ENCODE peak calls at places on chromosomes 13 and 19, in seven cellular contexts. Q is GOT3; E is Kasumi-1; G is activated naive CD8-positive, alpha-beta T cell treated with anti-CD3 and anti-CD28 coated beads for 36 hours; A is stimulated activated CD8-positive, alpha-beta memory T cell treated with anti-CD3 and anti-CD28 coated beads, Interleukin-4, amount 100 ng/mL, for 24 hours; K is anterior cingulate cortex; R is AML-193. U is an unnamed sample.

GRCh38 chr19:48481846-48482639 is 12.9 kb downstream of the CYTH2 start:
- DNase-seq in R (no peak), E (no peak), G (no peak), Q (no peak), K (no peak), A (no peak), U (no peak)

GRCh38 chr13:110062777-110063442 is 244.0 kb downstream of the COL4A1 start:
- DNase-seq in E (no peak), K (no peak), G (no peak), Q (no peak), R (no peak), A (no peak), U (no peak)

GRCh38 chr19:2416321-2417097 is 10.9 kb downstream of the TIMM13 start:
- DNase-seq in A (no peak), R (no peak), G (no peak), Q (no peak), E (no peak), K (no peak), U (no peak)

GRCh38 chr13:40058757-40059236 is 403.3 kb downstream of the COG6 start:
- DNase-seq in G (no peak), K (no peak), E (no peak), Q (no peak), R (no peak), A (no peak), U (no peak)

GRCh38 chr19:57351867-57352266 is 796 bp downstream of the ZNF304 start:
- DNase-seq in G (peak; percentile 3), E (no peak), A (no peak), K (no peak), Q (no peak), R (no peak), U (no peak)

GRCh38 chr19:45716314-45717130 is 14.2 kb downstream of the FBXO46 start:
- DNase-seq in A (no peak), G (no peak), E (peak; percentile 57), Q (no peak), R (peak; percentile 36), K (peak; percentile 40), U (no peak)

GRCh38 chr13:95325485-95325884 is 24.2 kb upstream of the ABCC4 start:
- DNase-seq in G (no peak), A (no peak), E (no peak), R (no peak), Q (no peak), K (no peak), U (no peak)

GRCh38 chr13:111474136-111475002 is 153.9 kb downstream of the TEX29 start:
- DNase-seq in G (no peak), E (peak; percentile 77), R (peak; percentile 38), Q (no peak), A (no peak), K (no peak), U (no peak)

GRCh38 chr19:4636151-4636717 is 3.1 kb upstream of the TNFAIP8L1 start:
- DNase-seq in A (peak; percentile 65), R (peak; percentile 26), G (peak; percentile 82), K (no peak), Q (no peak), E (peak; percentile 45), U (no peak)

GRCh38 chr19:49437231-49437630 is 4.1 kb downstream of the SLC17A7 start:
- DNase-seq in E (no peak), Q (no peak), G (no peak), K (peak; percentile 44), A (no peak), R (no peak), U (peak; percentile 33)

GRCh38 chr19:869245-870177 is 10.0 kb downstream of the CFD start:
- DNase-seq in R (no peak), K (no peak), G (no peak), Q (no peak), A (no peak), E (peak; percentile 28), U (no peak)

GRCh38 chr19:1355258-1355973 is 28.3 kb upstream of the NDUFS7 start:
- DNase-seq in A (no peak), E (peak; percentile 43), K (peak; percentile 69), R (no peak), G (no peak), Q (no peak), U (no peak)

GRCh38 chr19:47047931-47048399 is 459 bp downstream of the TMEM160 start:
- DNase-seq in E (peak; percentile 96), K (peak; percentile 87), Q (peak; percentile 69), A (peak; percentile 62), G (peak; percentile 82), R (peak; percentile 72), U (peak; percentile 85)

GRCh38 chr13:26132756-26133155 is 80.9 kb upstream of the SHISA2 start:
- DNase-seq in Q (no peak), R (no peak), A (no peak), K (no peak), E (no peak), G (no peak), U (no peak)

GRCh38 chr13:60654405-60654804 is 257.4 kb downstream of the TDRD3 start:
- DNase-seq in G (no peak), R (no peak), Q (no peak), E (peak; percentile 40), A (no peak), K (peak; percentile 1), U (no peak)

GRCh38 chr19:54674021-54674617 is 11.3 kb downstream of the LILRB4 start:
- DNase-seq in G (no peak), R (peak; percentile 58), A (no peak), K (no peak), E (peak; percentile 86), Q (no peak), U (no peak)

GRCh38 chr19:7326105-7326877 is 22.4 kb upstream of the ARHGEF18 start:
- DNase-seq in R (peak; percentile 22), E (peak; percentile 33), K (no peak), A (no peak), G (peak; percentile 22), Q (no peak), U (no peak)

GRCh38 chr19:5977785-5978605 is at the start of gene RANBP3:
- DNase-seq in K (peak; percentile 97), G (peak; percentile 100), R (peak; percentile 99), Q (peak; percentile 98), A (peak; percentile 97), E (peak; percentile 99), U (peak; percentile 99)

GRCh38 chr13:94061316-94061715 is 418.2 kb downstream of the DCT start:
- DNase-seq in Q (no peak), K (no peak), G (no peak), A (no peak), E (no peak), R (no peak), U (no peak)

GRCh38 chr19:16660763-16661479 is at the start of gene TMEM38A:
- DNase-seq in G (peak; percentile 63), Q (no peak), R (no peak), E (no peak), K (no peak), A (peak; percentile 15), U (no peak)

GRCh38 chr19:20611866-20612265 is 46.3 kb upstream of the ZNF737 start:
- DNase-seq in A (no peak), K (no peak), Q (no peak), E (no peak), R (no peak), G (no peak), U (no peak)

GRCh38 chr19:48672994-48673393 is at the start of gene NTN5:
- DNase-seq in K (no peak), G (no peak), A (no peak), Q (no peak), R (no peak), E (no peak), U (no peak)

GRCh38 chr13:78881746-78882145 is 222.8 kb upstream of the OBI1 start:
- DNase-seq in A (no peak), R (no peak), G (no peak), E (no peak), Q (no peak), K (no peak), U (peak; percentile 26)

GRCh38 chr13:112204881-112205327 is 138.0 kb downstream of the SOX1 start:
- DNase-seq in K (no peak), G (no peak), Q (no peak), E (no peak), R (no peak), A (no peak), U (no peak)

GRCh38 chr13:42905542-42905941 is 86.5 kb downstream of the EPSTI1 start:
- DNase-seq in R (no peak), Q (no peak), E (no peak), A (no peak), G (no peak), K (no peak), U (no peak)

GRCh38 chr13:33140161-33140560 is 123.9 kb downstream of the KL start:
- DNase-seq in R (no peak), A (no peak), K (no peak), Q (no peak), E (no peak), G (no peak), U (no peak)

GRCh38 chr19:41218615-41219507 is at the start of gene AXL:
- DNase-seq in G (no peak), E (no peak), R (no peak), Q (peak; percentile 38), A (no peak), K (peak; percentile 85), U (no peak)

GRCh38 chr13:31049833-31050232 is 111.9 kb downstream of the HSPH1 start:
- DNase-seq in Q (no peak), A (no peak), E (no peak), R (no peak), K (no peak), G (no peak), U (no peak)

GRCh38 chr19:50861025-50861424 is 6.3 kb downstream of the KLK3 start:
- DNase-seq in A (no peak), Q (no peak), E (no peak), G (no peak), R (no peak), K (no peak), U (no peak)

GRCh38 chr13:28136916-28137315 is 1.4 kb upstream of the PAN3 start:
- DNase-seq in R (no peak), Q (no peak), G (no peak), A (no peak), K (no peak), E (peak; percentile 3), U (no peak)

GRCh38 chr13:87287721-87288120 is 383.4 kb upstream of the SLITRK5 start:
- DNase-seq in G (no peak), R (no peak), A (no peak), Q (no peak), E (no peak), K (no peak), U (no peak)

GRCh38 chr19:37817180-37817911 is 38.0 kb upstream of the ZNF573 start:
- DNase-seq in G (peak; percentile 72), A (peak; percentile 13), K (peak; percentile 65), R (no peak), E (no peak), Q (no peak), U (no peak)

GRCh38 chr19:42150940-42151339 is 18.7 kb upstream of the POU2F2 start:
- DNase-seq in R (no peak), E (no peak), G (no peak), A (no peak), Q (no peak), K (no peak), U (no peak)

GRCh38 chr19:38409631-38410133 is 6.8 kb downstream of the FAM98C start:
- DNase-seq in G (no peak), Q (no peak), A (no peak), K (no peak), E (no peak), R (no peak), U (no peak)

GRCh38 chr13:98397221-98397620 is 179.7 kb downstream of the STK24 start:
- DNase-seq in G (no peak), E (no peak), R (no peak), A (no peak), Q (no peak), K (no peak), U (no peak)

GRCh38 chr13:99083976-99084375 is 106.1 kb upstream of the DOCK9 start:
- DNase-seq in K (no peak), G (no peak), A (no peak), Q (no peak), R (no peak), E (no peak), U (no peak)

GRCh38 chr19:37981785-37982475 is 74.9 kb downstream of the SIPA1L3 start:
- DNase-seq in A (no peak), G (no peak), R (no peak), K (no peak), E (no peak), Q (no peak), U (no peak)